ENCODE peak calls at places on chromosomes 12 and 14, in seven cellular contexts. O is IMR-90; K is sigmoid colon; C is stimulated activated CD4-positive, alpha-beta T cell treated with anti-CD3 and anti-CD28 coated beads, Interleukin-4, amount 100 ng/mL, for 1 hour; A is nephron progenitor cell; Y is stimulated activated CD8-positive, alpha-beta memory T cell treated with anti-CD3 and anti-CD28 coated beads, Interleukin-15, amount 100 ng/mL, for 24 hours; G is D721Med. S is an unnamed sample.

GRCh38 chr12:101221301-101221700 is 11.3 kb upstream of the SLC5A8 start:
- DNase-seq in O (no peak), K (no peak), C (no peak), A (no peak), Y (no peak), G (no peak), S (no peak)

GRCh38 chr14:67571275-67571990 is 28.6 kb downstream of the PIGH start:
- DNase-seq in O (peak), K (peak), C (peak), A (peak), Y (peak), G (peak), S (peak)

GRCh38 chr14:103561381-103562134 is 899 bp downstream of the BAG5 start:
- DNase-seq in O (peak), K (no peak), C (peak), A (peak), Y (peak), G (no peak), S (peak)

GRCh38 chr12:127926004-127926403 is 341.0 kb upstream of the TMEM132C start:
- DNase-seq in O (no peak), K (no peak), C (no peak), A (peak), Y (no peak), G (no peak), S (no peak)

GRCh38 chr12:103016381-103016780 is 58.9 kb downstream of the ASCL1 start:
- DNase-seq in O (no peak), K (no peak), C (no peak), A (no peak), Y (no peak), G (no peak), S (no peak)

GRCh38 chr14:88007608-88008007 is 2.7 kb downstream of the GPR65 start:
- DNase-seq in O (no peak), K (no peak), C (no peak), A (no peak), Y (no peak), G (no peak), S (no peak)

GRCh38 chr12:16604853-16605252 is 1.1 kb downstream of the LMO3 start:
- DNase-seq in O (no peak), K (peak), C (no peak), A (peak), Y (no peak), G (no peak), S (no peak)

GRCh38 chr12:53097564-53098353 is at the start of gene IGFBP6:
- DNase-seq in O (peak), K (peak), C (peak), A (peak), Y (no peak), G (peak), S (peak)

GRCh38 chr12:127655691-127656090 is 611.3 kb upstream of the TMEM132C start:
- DNase-seq in O (peak), K (no peak), C (no peak), A (no peak), Y (no peak), G (no peak), S (no peak)

GRCh38 chr14:103880334-103880985 is 33.1 kb upstream of the PPP1R13B start:
- DNase-seq in O (peak), K (peak), C (no peak), A (no peak), Y (no peak), G (no peak), S (peak)

GRCh38 chr12:56626691-56627090 is 3.4 kb downstream of the BAZ2A start:
- DNase-seq in O (no peak), K (no peak), C (no peak), A (no peak), Y (no peak), G (no peak), S (no peak)

GRCh38 chr12:54701940-54702592 is 53.9 kb upstream of the DCD start:
- DNase-seq in O (peak), K (no peak), C (no peak), A (no peak), Y (no peak), G (no peak), S (peak)

GRCh38 chr14:58876613-58877012 is 238.9 kb downstream of the DACT1 start:
- DNase-seq in O (peak), K (no peak), C (no peak), A (no peak), Y (no peak), G (no peak), S (no peak)

GRCh38 chr14:24182110-24182882 is 6.3 kb downstream of the IPO4 start:
- DNase-seq in O (no peak), K (no peak), C (no peak), A (no peak), Y (no peak), G (no peak), S (no peak)

GRCh38 chr14:67875175-67876006 is 55.8 kb downstream of the RAD51B start:
- DNase-seq in O (no peak), K (no peak), C (no peak), A (no peak), Y (no peak), G (no peak), S (no peak)

GRCh38 chr14:95157987-95158712 is 821 bp upstream of the DICER1 start:
- DNase-seq in O (no peak), K (no peak), C (no peak), A (no peak), Y (no peak), G (no peak), S (peak)

GRCh38 chr12:32240833-32241232 is 134.2 kb downstream of the BICD1 start:
- DNase-seq in O (peak), K (no peak), C (no peak), A (no peak), Y (no peak), G (no peak), S (no peak)

GRCh38 chr14:103418508-103418818 is 33.2 kb downstream of the MARK3 start:
- DNase-seq in O (peak), K (no peak), C (no peak), A (no peak), Y (no peak), G (no peak), S (no peak)

S was measured in CD4-positive, alpha-beta memory T cell.